ENCODE peak calls at places on chromosomes 2 and 18, in five cellular contexts. One of them, this sample, is unnamed.

GRCh38 chr2:9972621-9973445 is 21.3 kb downstream of the GRHL1 start:
- ATAC-seq in upper lobe of left lung: no peak
- ATAC-seq in activated naive CD8-positive, alpha-beta T cell treated with anti-CD3 and anti-CD28 coated beads, Interleukin-2, amount 10 ng/mL, durations not matched to agents 7 days and 5 days: no peak
- ATAC-seq in naive thymus-derived CD8-positive, alpha-beta T cell: no peak
- ATAC-seq in body of pancreas: peak
- ATAC-seq in this sample: no peak

GRCh38 chr18:48866028-48866733 is 84.6 kb downstream of the SMAD7 start:
- ATAC-seq in upper lobe of left lung: no peak
- ATAC-seq in activated naive CD8-positive, alpha-beta T cell treated with anti-CD3 and anti-CD28 coated beads, Interleukin-2, amount 10 ng/mL, durations not matched to agents 7 days and 5 days: no peak
- ATAC-seq in naive thymus-derived CD8-positive, alpha-beta T cell: no peak
- ATAC-seq in body of pancreas: peak
- ATAC-seq in this sample: no peak

GRCh38 chr2:190670182-190670946 is 21.5 kb downstream of the NAB1 start:
- ATAC-seq in upper lobe of left lung: no peak
- ATAC-seq in activated naive CD8-positive, alpha-beta T cell treated with anti-CD3 and anti-CD28 coated beads, Interleukin-2, amount 10 ng/mL, durations not matched to agents 7 days and 5 days: no peak
- ATAC-seq in naive thymus-derived CD8-positive, alpha-beta T cell: no peak
- ATAC-seq in body of pancreas: no peak
- ATAC-seq in this sample: no peak

GRCh38 chr2:203562283-203562682 is 27.2 kb upstream of the RAPH1 start:
- ATAC-seq in upper lobe of left lung: peak
- ATAC-seq in activated naive CD8-positive, alpha-beta T cell treated with anti-CD3 and anti-CD28 coated beads, Interleukin-2, amount 10 ng/mL, durations not matched to agents 7 days and 5 days: no peak
- ATAC-seq in naive thymus-derived CD8-positive, alpha-beta T cell: no peak
- ATAC-seq in body of pancreas: no peak
- ATAC-seq in this sample: peak

GRCh38 chr2:188385857-188386256 is 94.2 kb downstream of the GULP1 start:
- ATAC-seq in upper lobe of left lung: no peak
- ATAC-seq in activated naive CD8-positive, alpha-beta T cell treated with anti-CD3 and anti-CD28 coated beads, Interleukin-2, amount 10 ng/mL, durations not matched to agents 7 days and 5 days: no peak
- ATAC-seq in naive thymus-derived CD8-positive, alpha-beta T cell: no peak
- ATAC-seq in body of pancreas: no peak
- ATAC-seq in this sample: no peak

GRCh38 chr2:109014476-109014875 is 25.5 kb upstream of the EDAR start:
- ATAC-seq in upper lobe of left lung: no peak
- ATAC-seq in activated naive CD8-positive, alpha-beta T cell treated with anti-CD3 and anti-CD28 coated beads, Interleukin-2, amount 10 ng/mL, durations not matched to agents 7 days and 5 days: no peak
- ATAC-seq in naive thymus-derived CD8-positive, alpha-beta T cell: no peak
- ATAC-seq in body of pancreas: no peak
- ATAC-seq in this sample: no peak

GRCh38 chr18:731185-731584 is 18.8 kb upstream of the ENOSF1 start:
- ATAC-seq in upper lobe of left lung: no peak
- ATAC-seq in activated naive CD8-positive, alpha-beta T cell treated with anti-CD3 and anti-CD28 coated beads, Interleukin-2, amount 10 ng/mL, durations not matched to agents 7 days and 5 days: no peak
- ATAC-seq in naive thymus-derived CD8-positive, alpha-beta T cell: no peak
- ATAC-seq in body of pancreas: no peak
- ATAC-seq in this sample: no peak

GRCh38 chr2:30315391-30316055 is 84.2 kb downstream of the LBH start:
- ATAC-seq in upper lobe of left lung: no peak
- ATAC-seq in activated naive CD8-positive, alpha-beta T cell treated with anti-CD3 and anti-CD28 coated beads, Interleukin-2, amount 10 ng/mL, durations not matched to agents 7 days and 5 days: peak
- ATAC-seq in naive thymus-derived CD8-positive, alpha-beta T cell: peak
- ATAC-seq in body of pancreas: no peak
- ATAC-seq in this sample: no peak

GRCh38 chr2:240895656-240896388 is at the start of gene MAB21L4:
- ATAC-seq in upper lobe of left lung: peak
- ATAC-seq in activated naive CD8-positive, alpha-beta T cell treated with anti-CD3 and anti-CD28 coated beads, Interleukin-2, amount 10 ng/mL, durations not matched to agents 7 days and 5 days: no peak
- ATAC-seq in naive thymus-derived CD8-positive, alpha-beta T cell: no peak
- ATAC-seq in body of pancreas: peak
- ATAC-seq in this sample: no peak

GRCh38 chr2:229835601-229836283 is 86.1 kb downstream of the TRIP12 start:
- ATAC-seq in upper lobe of left lung: no peak
- ATAC-seq in activated naive CD8-positive, alpha-beta T cell treated with anti-CD3 and anti-CD28 coated beads, Interleukin-2, amount 10 ng/mL, durations not matched to agents 7 days and 5 days: no peak
- ATAC-seq in naive thymus-derived CD8-positive, alpha-beta T cell: peak
- ATAC-seq in body of pancreas: no peak
- ATAC-seq in this sample: no peak

GRCh38 chr2:217858519-217859466 is 144.0 kb downstream of the TNS1 start:
- ATAC-seq in upper lobe of left lung: peak
- ATAC-seq in activated naive CD8-positive, alpha-beta T cell treated with anti-CD3 and anti-CD28 coated beads, Interleukin-2, amount 10 ng/mL, durations not matched to agents 7 days and 5 days: no peak
- ATAC-seq in naive thymus-derived CD8-positive, alpha-beta T cell: no peak
- ATAC-seq in body of pancreas: peak
- ATAC-seq in this sample: peak

GRCh38 chr18:59742325-59743111 is 45.3 kb upstream of the CCBE1 start:
- ATAC-seq in upper lobe of left lung: peak
- ATAC-seq in activated naive CD8-positive, alpha-beta T cell treated with anti-CD3 and anti-CD28 coated beads, Interleukin-2, amount 10 ng/mL, durations not matched to agents 7 days and 5 days: no peak
- ATAC-seq in naive thymus-derived CD8-positive, alpha-beta T cell: no peak
- ATAC-seq in body of pancreas: no peak
- ATAC-seq in this sample: peak

GRCh38 chr2:26477126-26477910 is 606 bp downstream of the OTOF start:
- ATAC-seq in upper lobe of left lung: no peak
- ATAC-seq in activated naive CD8-positive, alpha-beta T cell treated with anti-CD3 and anti-CD28 coated beads, Interleukin-2, amount 10 ng/mL, durations not matched to agents 7 days and 5 days: peak
- ATAC-seq in naive thymus-derived CD8-positive, alpha-beta T cell: no peak
- ATAC-seq in body of pancreas: no peak
- ATAC-seq in this sample: no peak

GRCh38 chr2:109372614-109373013 is 241.2 kb downstream of the SEPTIN10 start:
- ATAC-seq in upper lobe of left lung: no peak
- ATAC-seq in activated naive CD8-positive, alpha-beta T cell treated with anti-CD3 and anti-CD28 coated beads, Interleukin-2, amount 10 ng/mL, durations not matched to agents 7 days and 5 days: no peak
- ATAC-seq in naive thymus-derived CD8-positive, alpha-beta T cell: no peak
- ATAC-seq in body of pancreas: no peak
- ATAC-seq in this sample: no peak

GRCh38 chr2:236972491-236973379 is 113.0 kb upstream of the COPS8 start:
- ATAC-seq in upper lobe of left lung: no peak
- ATAC-seq in activated naive CD8-positive, alpha-beta T cell treated with anti-CD3 and anti-CD28 coated beads, Interleukin-2, amount 10 ng/mL, durations not matched to agents 7 days and 5 days: no peak
- ATAC-seq in naive thymus-derived CD8-positive, alpha-beta T cell: no peak
- ATAC-seq in body of pancreas: peak
- ATAC-seq in this sample: no peak

GRCh38 chr18:44579028-44579692 is 101.5 kb upstream of the SETBP1 start:
- ATAC-seq in upper lobe of left lung: no peak
- ATAC-seq in activated naive CD8-positive, alpha-beta T cell treated with anti-CD3 and anti-CD28 coated beads, Interleukin-2, amount 10 ng/mL, durations not matched to agents 7 days and 5 days: no peak
- ATAC-seq in naive thymus-derived CD8-positive, alpha-beta T cell: no peak
- ATAC-seq in body of pancreas: no peak
- ATAC-seq in this sample: no peak

GRCh38 chr2:47061989-47062678 is 93.0 kb downstream of the STPG4 start:
- ATAC-seq in upper lobe of left lung: no peak
- ATAC-seq in activated naive CD8-positive, alpha-beta T cell treated with anti-CD3 and anti-CD28 coated beads, Interleukin-2, amount 10 ng/mL, durations not matched to agents 7 days and 5 days: no peak
- ATAC-seq in naive thymus-derived CD8-positive, alpha-beta T cell: no peak
- ATAC-seq in body of pancreas: no peak
- ATAC-seq in this sample: no peak

GRCh38 chr2:107337209-107337898 is 451.4 kb upstream of the ST6GAL2 start:
- ATAC-seq in upper lobe of left lung: no peak
- ATAC-seq in activated naive CD8-positive, alpha-beta T cell treated with anti-CD3 and anti-CD28 coated beads, Interleukin-2, amount 10 ng/mL, durations not matched to agents 7 days and 5 days: no peak
- ATAC-seq in naive thymus-derived CD8-positive, alpha-beta T cell: no peak
- ATAC-seq in body of pancreas: no peak
- ATAC-seq in this sample: no peak

GRCh38 chr2:196290569-196290968 is 119.2 kb upstream of the STK17B start:
- ATAC-seq in upper lobe of left lung: no peak
- ATAC-seq in activated naive CD8-positive, alpha-beta T cell treated with anti-CD3 and anti-CD28 coated beads, Interleukin-2, amount 10 ng/mL, durations not matched to agents 7 days and 5 days: no peak
- ATAC-seq in naive thymus-derived CD8-positive, alpha-beta T cell: no peak
- ATAC-seq in body of pancreas: no peak
- ATAC-seq in this sample: no peak

GRCh38 chr18:31143025-31143424 is 19.6 kb downstream of the DSC1 start:
- ATAC-seq in upper lobe of left lung: no peak
- ATAC-seq in activated naive CD8-positive, alpha-beta T cell treated with anti-CD3 and anti-CD28 coated beads, Interleukin-2, amount 10 ng/mL, durations not matched to agents 7 days and 5 days: no peak
- ATAC-seq in naive thymus-derived CD8-positive, alpha-beta T cell: no peak
- ATAC-seq in body of pancreas: no peak
- ATAC-seq in this sample: no peak

GRCh38 chr2:232261776-232262175 is 116.8 kb upstream of the ALPP start:
- ATAC-seq in upper lobe of left lung: no peak
- ATAC-seq in activated naive CD8-positive, alpha-beta T cell treated with anti-CD3 and anti-CD28 coated beads, Interleukin-2, amount 10 ng/mL, durations not matched to agents 7 days and 5 days: no peak
- ATAC-seq in naive thymus-derived CD8-positive, alpha-beta T cell: no peak
- ATAC-seq in body of pancreas: no peak
- ATAC-seq in this sample: no peak

GRCh38 chr2:201955702-201956141 is 77.9 kb upstream of the FZD7 start:
- ATAC-seq in upper lobe of left lung: no peak
- ATAC-seq in activated naive CD8-positive, alpha-beta T cell treated with anti-CD3 and anti-CD28 coated beads, Interleukin-2, amount 10 ng/mL, durations not matched to agents 7 days and 5 days: no peak
- ATAC-seq in naive thymus-derived CD8-positive, alpha-beta T cell: no peak
- ATAC-seq in body of pancreas: no peak
- ATAC-seq in this sample: no peak

GRCh38 chr2:133836220-133836619 is 268.0 kb upstream of the NCKAP5 start:
- ATAC-seq in upper lobe of left lung: no peak
- ATAC-seq in activated naive CD8-positive, alpha-beta T cell treated with anti-CD3 and anti-CD28 coated beads, Interleukin-2, amount 10 ng/mL, durations not matched to agents 7 days and 5 days: no peak
- ATAC-seq in naive thymus-derived CD8-positive, alpha-beta T cell: no peak
- ATAC-seq in body of pancreas: no peak
- ATAC-seq in this sample: peak

GRCh38 chr2:105224444-105224843 is 17.1 kb upstream of the GPR45 start:
- ATAC-seq in upper lobe of left lung: no peak
- ATAC-seq in activated naive CD8-positive, alpha-beta T cell treated with anti-CD3 and anti-CD28 coated beads, Interleukin-2, amount 10 ng/mL, durations not matched to agents 7 days and 5 days: no peak
- ATAC-seq in naive thymus-derived CD8-positive, alpha-beta T cell: no peak
- ATAC-seq in body of pancreas: no peak
- ATAC-seq in this sample: no peak

GRCh38 chr18:59582395-59582794 is 114.8 kb downstream of the CCBE1 start:
- ATAC-seq in upper lobe of left lung: no peak
- ATAC-seq in activated naive CD8-positive, alpha-beta T cell treated with anti-CD3 and anti-CD28 coated beads, Interleukin-2, amount 10 ng/mL, durations not matched to agents 7 days and 5 days: no peak
- ATAC-seq in naive thymus-derived CD8-positive, alpha-beta T cell: no peak
- ATAC-seq in body of pancreas: no peak
- ATAC-seq in this sample: no peak

GRCh38 chr2:195368530-195369216 is 288.4 kb upstream of the SLC39A10 start:
- ATAC-seq in upper lobe of left lung: no peak
- ATAC-seq in activated naive CD8-positive, alpha-beta T cell treated with anti-CD3 and anti-CD28 coated beads, Interleukin-2, amount 10 ng/mL, durations not matched to agents 7 days and 5 days: no peak
- ATAC-seq in naive thymus-derived CD8-positive, alpha-beta T cell: no peak
- ATAC-seq in body of pancreas: no peak
- ATAC-seq in this sample: no peak

GRCh38 chr2:67214585-67215184 is 182.4 kb upstream of the ETAA1 start:
- ATAC-seq in upper lobe of left lung: peak
- ATAC-seq in activated naive CD8-positive, alpha-beta T cell treated with anti-CD3 and anti-CD28 coated beads, Interleukin-2, amount 10 ng/mL, durations not matched to agents 7 days and 5 days: no peak
- ATAC-seq in naive thymus-derived CD8-positive, alpha-beta T cell: no peak
- ATAC-seq in body of pancreas: peak
- ATAC-seq in this sample: peak

GRCh38 chr2:43461461-43462073 is 134.3 kb downstream of the THADA start:
- ATAC-seq in upper lobe of left lung: no peak
- ATAC-seq in activated naive CD8-positive, alpha-beta T cell treated with anti-CD3 and anti-CD28 coated beads, Interleukin-2, amount 10 ng/mL, durations not matched to agents 7 days and 5 days: no peak
- ATAC-seq in naive thymus-derived CD8-positive, alpha-beta T cell: no peak
- ATAC-seq in body of pancreas: no peak
- ATAC-seq in this sample: peak

GRCh38 chr18:67468038-67468437 is 48.5 kb downstream of the DSEL start:
- ATAC-seq in upper lobe of left lung: no peak
- ATAC-seq in activated naive CD8-positive, alpha-beta T cell treated with anti-CD3 and anti-CD28 coated beads, Interleukin-2, amount 10 ng/mL, durations not matched to agents 7 days and 5 days: peak
- ATAC-seq in naive thymus-derived CD8-positive, alpha-beta T cell: no peak
- ATAC-seq in body of pancreas: no peak
- ATAC-seq in this sample: peak

GRCh38 chr2:16666453-16666801 is 793 bp upstream of the CYRIA start:
- ATAC-seq in upper lobe of left lung: no peak
- ATAC-seq in activated naive CD8-positive, alpha-beta T cell treated with anti-CD3 and anti-CD28 coated beads, Interleukin-2, amount 10 ng/mL, durations not matched to agents 7 days and 5 days: no peak
- ATAC-seq in naive thymus-derived CD8-positive, alpha-beta T cell: no peak
- ATAC-seq in body of pancreas: no peak
- ATAC-seq in this sample: peak

GRCh38 chr2:20986540-20986939 is 57.3 kb downstream of the APOB start:
- ATAC-seq in upper lobe of left lung: no peak
- ATAC-seq in activated naive CD8-positive, alpha-beta T cell treated with anti-CD3 and anti-CD28 coated beads, Interleukin-2, amount 10 ng/mL, durations not matched to agents 7 days and 5 days: no peak
- ATAC-seq in naive thymus-derived CD8-positive, alpha-beta T cell: no peak
- ATAC-seq in body of pancreas: no peak
- ATAC-seq in this sample: no peak

GRCh38 chr2:208186465-208186864 is 3.4 kb downstream of the C2orf80 start:
- ATAC-seq in upper lobe of left lung: no peak
- ATAC-seq in activated naive CD8-positive, alpha-beta T cell treated with anti-CD3 and anti-CD28 coated beads, Interleukin-2, amount 10 ng/mL, durations not matched to agents 7 days and 5 days: no peak
- ATAC-seq in naive thymus-derived CD8-positive, alpha-beta T cell: no peak
- ATAC-seq in body of pancreas: no peak
- ATAC-seq in this sample: no peak

GRCh38 chr2:108297436-108298141 is 8.9 kb downstream of the SULT1C2 start:
- ATAC-seq in upper lobe of left lung: no peak
- ATAC-seq in activated naive CD8-positive, alpha-beta T cell treated with anti-CD3 and anti-CD28 coated beads, Interleukin-2, amount 10 ng/mL, durations not matched to agents 7 days and 5 days: no peak
- ATAC-seq in naive thymus-derived CD8-positive, alpha-beta T cell: no peak
- ATAC-seq in body of pancreas: peak
- ATAC-seq in this sample: no peak

GRCh38 chr2:105872142-105872728 is 127.5 kb downstream of the NCK2 start:
- ATAC-seq in upper lobe of left lung: no peak
- ATAC-seq in activated naive CD8-positive, alpha-beta T cell treated with anti-CD3 and anti-CD28 coated beads, Interleukin-2, amount 10 ng/mL, durations not matched to agents 7 days and 5 days: peak
- ATAC-seq in naive thymus-derived CD8-positive, alpha-beta T cell: peak
- ATAC-seq in body of pancreas: no peak
- ATAC-seq in this sample: no peak

GRCh38 chr2:53312721-53313120 is 454.9 kb upstream of the CHAC2 start:
- ATAC-seq in upper lobe of left lung: no peak
- ATAC-seq in activated naive CD8-positive, alpha-beta T cell treated with anti-CD3 and anti-CD28 coated beads, Interleukin-2, amount 10 ng/mL, durations not matched to agents 7 days and 5 days: no peak
- ATAC-seq in naive thymus-derived CD8-positive, alpha-beta T cell: no peak
- ATAC-seq in body of pancreas: peak
- ATAC-seq in this sample: no peak

GRCh38 chr2:197229509-197230458 is 80.8 kb downstream of the ANKRD44 start:
- ATAC-seq in upper lobe of left lung: no peak
- ATAC-seq in activated naive CD8-positive, alpha-beta T cell treated with anti-CD3 and anti-CD28 coated beads, Interleukin-2, amount 10 ng/mL, durations not matched to agents 7 days and 5 days: no peak
- ATAC-seq in naive thymus-derived CD8-positive, alpha-beta T cell: no peak
- ATAC-seq in body of pancreas: no peak
- ATAC-seq in this sample: no peak

GRCh38 chr2:120442541-120442922 is 96.6 kb downstream of the INHBB start:
- ATAC-seq in upper lobe of left lung: no peak
- ATAC-seq in activated naive CD8-positive, alpha-beta T cell treated with anti-CD3 and anti-CD28 coated beads, Interleukin-2, amount 10 ng/mL, durations not matched to agents 7 days and 5 days: peak
- ATAC-seq in naive thymus-derived CD8-positive, alpha-beta T cell: no peak
- ATAC-seq in body of pancreas: peak
- ATAC-seq in this sample: no peak

GRCh38 chr2:18356676-18357075 is 203.8 kb downstream of the RDH14 start:
- ATAC-seq in upper lobe of left lung: no peak
- ATAC-seq in activated naive CD8-positive, alpha-beta T cell treated with anti-CD3 and anti-CD28 coated beads, Interleukin-2, amount 10 ng/mL, durations not matched to agents 7 days and 5 days: no peak
- ATAC-seq in naive thymus-derived CD8-positive, alpha-beta T cell: no peak
- ATAC-seq in body of pancreas: no peak
- ATAC-seq in this sample: peak